ENCODE peak calls at places on chromosomes 13 and 19, in ten cellular contexts. F is stimulated activated CD8-positive, alpha-beta memory T cell treated with anti-CD3 and anti-CD28 coated beads, Interleukin-4, amount 100 ng/mL, for 48 hours; M is activated naive CD4-positive, alpha-beta T cell treated with anti-CD3 and anti-CD28 coated beads for 36 hours; J is CD4-positive, alpha-beta T cell; C is naive thymus-derived CD4-positive, alpha-beta T cell; H is activated CD4-positive, alpha-beta T cell treated with anti-CD3 and anti-CD28 coated beads, Interleukin-2, amount 10 ng/mL, durations not matched to agents 7 days and 5 days; V is HTR-8/SVneo; W is anterior cingulate cortex; B is effector memory CD4-positive, alpha-beta T cell; O is stimulated activated CD4-positive, alpha-beta T cell treated with anti-CD3 and anti-CD28 coated beads, TNF-alpha, amount 100 ng/mL, for 48 hours. N is an unnamed sample.
A peak's percentile ranks its signal among the peaks of the same experiment; 100 is the strongest.

GRCh38 chr19:18654469-18654868 is 17.6 kb downstream of the KLHL26 start:
- DNase-seq in H (no peak), B (no peak), J (no peak), M (no peak), W (no peak), C (no peak), V (no peak), O (no peak), F (no peak), N (no peak)

GRCh38 chr19:57382806-57383488 is 6.7 kb upstream of the ZNF548 start:
- DNase-seq in C (no peak), F (no peak), J (no peak), V (no peak), H (no peak), B (no peak), O (no peak), W (no peak), M (no peak), N (no peak)

GRCh38 chr19:38577826-38578225 is 39.9 kb downstream of the MAP4K1 start:
- DNase-seq in J (no peak), F (no peak), M (no peak), B (no peak), W (no peak), C (no peak), H (no peak), O (no peak), V (no peak), N (no peak)

GRCh38 chr19:33392341-33393285 is 19.1 kb downstream of the CEBPG start:
- DNase-seq in W (no peak), V (no peak), M (no peak), B (no peak), C (no peak), H (no peak), J (no peak), O (no peak), F (no peak), N (no peak)

GRCh38 chr13:109412232-109412935 is 374.0 kb downstream of the IRS2 start:
- DNase-seq in C (no peak), H (no peak), V (peak; percentile 18), W (peak; percentile 12), B (no peak), J (no peak), M (no peak), F (no peak), O (no peak), N (no peak)

GRCh38 chr13:78022164-78022877 is 103.7 kb upstream of the EDNRB start:
- DNase-seq in M (peak; percentile 73), J (peak; percentile 7), B (peak; percentile 3), V (peak; percentile 1), W (no peak), C (peak; percentile 30), H (peak; percentile 64), O (peak; percentile 5), F (peak; percentile 40), N (peak; percentile 66)

GRCh38 chr13:23427342-23428182 is 5.9 kb downstream of the SACS start:
- DNase-seq in H (no peak), W (no peak), F (no peak), J (no peak), B (no peak), M (no peak), C (no peak), O (no peak), V (peak; percentile 37), N (no peak)

GRCh38 chr13:21717817-21718216 is 46.9 kb downstream of the FGF9 start:
- DNase-seq in M (no peak), V (no peak), W (no peak), F (no peak), J (no peak), O (no peak), C (no peak), H (no peak), B (no peak), N (no peak)

GRCh38 chr13:44136693-44137268 is 236.8 kb upstream of the SERP2 start:
- DNase-seq in B (no peak), V (no peak), J (no peak), W (no peak), O (no peak), H (no peak), F (no peak), C (no peak), M (no peak), N (no peak)

GRCh38 chr13:75906315-75906714 is 270.2 kb downstream of the LMO7 start:
- DNase-seq in O (no peak), H (no peak), W (no peak), B (no peak), F (no peak), M (no peak), J (no peak), V (no peak), C (no peak), N (no peak)

GRCh38 chr13:60431108-60431700 is 34.2 kb downstream of the TDRD3 start:
- DNase-seq in J (no peak), C (no peak), B (no peak), V (peak; percentile 11), W (no peak), H (peak; percentile 20), O (no peak), F (no peak), M (no peak), N (peak; percentile 18)

GRCh38 chr19:4376991-4377781 is 23.2 kb downstream of the SH3GL1 start:
- DNase-seq in M (no peak), W (no peak), B (no peak), F (no peak), J (no peak), C (no peak), H (no peak), V (no peak), O (no peak), N (no peak)

GRCh38 chr13:109668433-109669233 is 117.8 kb downstream of the IRS2 start:
- DNase-seq in M (no peak), V (no peak), J (no peak), H (no peak), B (no peak), C (no peak), W (no peak), F (no peak), O (no peak), N (no peak)

N was measured in GM06990.